ENCODE peak calls at places on chromosomes 4 and X, in six cellular contexts. U, P, Y, T, E and Z are unnamed samples.

GRCh38 chr4:8079031-8079885 is 79.4 kb downstream of the ABLIM2 start:
- DNase-seq in U (no peak), P (no peak), Y (peak), T (peak), E (no peak), Z (no peak)

GRCh38 chr4:107794001-107794400 is 30.7 kb upstream of the SGMS2 start:
- DNase-seq in U (peak), P (no peak), Y (no peak), T (no peak), E (no peak), Z (no peak)

GRCh38 chrX:103730746-103731508 is 20.2 kb downstream of the TMEM31 start:
- DNase-seq in U (peak), P (no peak), Y (no peak), T (peak), E (no peak), Z (no peak)

GRCh38 chrX:107199491-107199890 is 6.7 kb downstream of the NUP62CL start:
- DNase-seq in U (no peak), P (no peak), Y (no peak), T (no peak), E (no peak), Z (no peak)

GRCh38 chr4:124710253-124710849 is 2.2 kb downstream of the ANKRD50 start:
- DNase-seq in U (peak), P (no peak), Y (no peak), T (peak), E (no peak), Z (no peak)

GRCh38 chr4:10716163-10716562 is 31.6 kb upstream of the CLNK start:
- DNase-seq in U (no peak), P (no peak), Y (no peak), T (no peak), E (no peak), Z (no peak)

GRCh38 chr4:151850751-151851150 is 89.9 kb upstream of the GATB start:
- DNase-seq in U (peak), P (no peak), Y (no peak), T (peak), E (no peak), Z (no peak)

GRCh38 chr4:26263165-26263564 is 57.6 kb upstream of the RBPJ start:
- DNase-seq in U (no peak), P (no peak), Y (no peak), T (no peak), E (peak), Z (peak)

GRCh38 chr4:122038896-122039295 is 87.0 kb upstream of the TRPC3 start:
- DNase-seq in U (no peak), P (no peak), Y (no peak), T (no peak), E (no peak), Z (no peak)

GRCh38 chr4:3527101-3527913 is 4.9 kb downstream of the LRPAP1 start:
- DNase-seq in U (no peak), P (no peak), Y (peak), T (no peak), E (peak), Z (no peak)

GRCh38 chr4:109553130-109553529 is 6.9 kb upstream of the MCUB start:
- DNase-seq in U (no peak), P (no peak), Y (no peak), T (no peak), E (no peak), Z (no peak)

GRCh38 chr4:42995343-42995944 is 102.9 kb downstream of the GRXCR1 start:
- DNase-seq in U (peak), P (peak), Y (no peak), T (peak), E (peak), Z (peak)

GRCh38 chrX:136586386-136586785 is 54.4 kb downstream of the VGLL1 start:
- DNase-seq in U (no peak), P (no peak), Y (no peak), T (peak), E (no peak), Z (no peak)

GRCh38 chrX:7072856-7073255 is 74.7 kb upstream of the STS start:
- DNase-seq in U (no peak), P (no peak), Y (no peak), T (no peak), E (no peak), Z (no peak)

GRCh38 chr4:83342476-83342875 is 7.8 kb upstream of the HPSE start:
- DNase-seq in U (no peak), P (no peak), Y (no peak), T (no peak), E (no peak), Z (no peak)

GRCh38 chrX:40010550-40011364 is 87.0 kb downstream of the BCOR start:
- DNase-seq in U (peak), P (peak), Y (no peak), T (no peak), E (no peak), Z (no peak)

GRCh38 chr4:123418486-123418931 is 21.9 kb downstream of the SPRY1 start:
- DNase-seq in U (peak), P (peak), Y (no peak), T (peak), E (no peak), Z (peak)

GRCh38 chrX:18390941-18391538 is 34.4 kb upstream of the CDKL5 start:
- DNase-seq in U (peak), P (peak), Y (no peak), T (peak), E (peak), Z (peak)

GRCh38 chr4:186200436-186201409 is 9.4 kb downstream of the CYP4V2 start:
- DNase-seq in U (no peak), P (no peak), Y (no peak), T (no peak), E (no peak), Z (no peak)

DNA sequence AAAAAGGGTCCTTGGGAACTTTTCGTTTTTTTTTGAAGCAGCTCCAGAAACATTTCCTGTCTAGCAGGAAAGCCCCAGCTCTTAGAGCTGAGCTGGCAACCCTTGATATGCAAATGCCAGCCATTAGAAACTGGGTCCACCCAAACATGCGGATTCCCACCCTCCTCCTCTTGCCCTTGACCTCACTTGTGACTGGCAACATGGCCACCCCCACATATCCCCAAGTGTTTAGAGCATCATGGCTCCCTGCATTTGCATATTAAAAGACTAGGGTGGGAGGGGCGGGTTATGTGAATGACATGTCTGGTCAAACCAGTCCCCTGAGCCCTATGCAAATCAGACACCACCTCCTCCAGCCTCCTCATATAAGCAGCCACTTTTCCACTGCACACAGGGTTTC is 671.1 kb downstream of the FAT4 start:
- DNase-seq in U (peak), P (no peak), Y (no peak), T (no peak), E (no peak), Z (peak)
- H3K9ac ChIP-seq in U (no peak), P (no peak), Y (no peak), T (no peak), E (no peak), Z (peak)

DNA sequence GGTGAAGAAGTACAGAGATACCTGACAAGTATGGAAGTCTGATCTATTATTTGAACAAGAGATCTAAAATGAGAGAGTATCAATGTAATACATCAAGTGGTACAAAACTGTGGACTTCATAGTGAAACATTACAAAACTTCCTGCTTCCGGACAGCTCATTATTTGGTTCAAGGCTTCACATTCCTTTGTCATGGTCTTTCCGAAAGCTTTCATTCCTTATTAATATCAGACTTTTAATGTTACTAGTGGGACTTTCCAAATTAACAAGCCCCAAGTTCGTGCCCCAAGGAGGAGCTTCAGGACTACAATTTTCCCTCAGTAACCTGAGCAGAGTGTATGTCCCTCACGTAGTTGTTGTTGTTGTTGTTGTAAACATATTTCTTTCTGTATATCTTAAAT is 1.2 kb downstream of the CHIC2 start:
- DNase-seq in U (peak), P (peak), Y (no peak), T (peak), E (peak), Z (no peak)
- H3K9ac ChIP-seq in U (peak), P (peak), Y (peak), T (peak), E (peak), Z (peak)

DNA sequence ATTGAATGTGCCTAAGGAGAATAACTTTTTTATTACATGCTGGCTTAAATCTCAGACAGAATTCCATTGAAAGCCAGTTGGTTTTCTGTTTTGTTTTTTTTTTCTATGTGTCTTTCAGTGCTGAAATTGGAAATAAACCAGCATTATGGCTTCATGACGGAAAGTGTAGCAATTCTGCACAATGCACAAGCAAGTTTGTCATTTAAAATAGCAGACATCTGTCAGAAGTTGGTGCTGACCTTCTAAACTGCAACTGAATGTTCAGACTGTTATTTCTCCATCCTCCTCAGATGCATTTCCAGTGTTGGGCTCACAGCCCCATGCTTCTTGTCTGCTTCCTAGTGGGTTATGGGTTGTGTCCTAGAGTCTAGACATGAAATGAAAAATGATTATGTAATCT is 107.2 kb upstream of the LIMCH1 start:
- DNase-seq in U (no peak), P (no peak), Y (no peak), T (peak), E (no peak), Z (no peak)
- H3K9ac ChIP-seq in U (no peak), P (no peak), Y (no peak), T (no peak), E (no peak), Z (no peak)

GRCh38 chrX:148874621-148875020 is 374.2 kb downstream of the AFF2 start:
- DNase-seq in U (peak), P (no peak), Y (no peak), T (peak), E (no peak), Z (no peak)

GRCh38 chrX:148872881-148873280 is 372.5 kb downstream of the AFF2 start:
- DNase-seq in U (no peak), P (no peak), Y (no peak), T (no peak), E (no peak), Z (no peak)

GRCh38 chrX:148867596-148867995 is 367.2 kb downstream of the AFF2 start:
- DNase-seq in U (no peak), P (no peak), Y (no peak), T (no peak), E (no peak), Z (no peak)

GRCh38 chrX:148872153-148872540 is 371.7 kb downstream of the AFF2 start:
- DNase-seq in U (no peak), P (no peak), Y (no peak), T (peak), E (no peak), Z (no peak)

DNA sequence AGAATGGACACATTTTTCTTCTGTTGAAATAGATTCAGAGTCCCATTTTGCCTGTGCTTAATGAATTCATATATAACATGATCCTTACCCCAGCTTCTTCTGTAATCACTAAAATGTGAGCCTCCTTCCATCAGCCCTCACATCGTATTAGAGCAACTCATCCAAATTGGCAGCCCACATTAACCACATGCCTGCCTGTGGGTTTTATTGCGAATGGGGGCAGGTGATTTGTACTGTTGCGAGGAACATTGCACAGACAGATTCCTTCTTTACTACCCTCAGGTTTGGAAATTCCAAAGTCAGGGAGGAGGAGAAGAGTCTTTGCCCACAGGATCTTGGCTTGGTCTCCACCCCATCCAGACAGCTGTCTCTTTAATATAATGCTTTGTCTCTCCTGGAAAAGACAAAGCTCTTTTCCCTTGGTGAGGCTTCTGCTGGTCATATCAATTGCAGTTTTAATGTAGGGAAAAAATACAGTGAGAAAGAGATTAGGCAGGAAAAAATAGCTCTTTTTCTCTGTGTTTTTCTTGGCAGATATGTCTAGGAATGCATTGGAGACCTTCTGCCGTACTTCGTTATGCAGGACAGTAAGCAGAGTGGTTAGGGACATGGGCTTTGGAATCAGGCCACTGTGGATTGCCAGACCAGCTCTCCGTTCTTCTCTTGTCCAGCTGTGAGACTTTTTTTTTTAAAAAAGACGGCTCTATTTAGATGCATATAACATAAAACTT is 371.2 kb downstream of the AFF2 start:
- DNase-seq in U (no peak), P (no peak), Y (no peak), T (peak), E (no peak), Z (no peak)
- H3K9ac ChIP-seq in U (peak), P (no peak), Y (no peak), T (no peak), E (no peak), Z (no peak)